ENCODE peak calls at places on chromosomes 4 and X, in seven cellular contexts. Z, U, H, Q, O, I and T are unnamed samples. For H3K4me1, the result is how much of the 10 kb centered on the place peaks cover.

GRCh38 chrX:153653556-153653955 is 6.6 kb downstream of the DUSP9 start:
- DNase-seq in Z (no peak), U (no peak), H (no peak), Q (no peak), O (no peak), I (no peak), T (no peak)

GRCh38 chrX:63434665-63435064 is 83.5 kb upstream of the SPIN4 start:
- DNase-seq in Z (no peak), U (no peak), H (no peak), Q (peak), O (peak), I (no peak), T (no peak)

GRCh38 chr4:108166441-108167315 is 2.1 kb downstream of the LEF1 start:
- DNase-seq in Z (no peak), U (no peak), H (no peak), Q (peak), O (peak), I (peak), T (no peak)

GRCh38 chr4:109410226-109410625 is 23.4 kb upstream of the SEC24B start:
- DNase-seq in Z (no peak), U (no peak), H (no peak), Q (no peak), O (no peak), I (no peak), T (no peak)

GRCh38 chrX:109843963-109844751 is 111.1 kb upstream of the ACSL4 start:
- DNase-seq in Z (no peak), U (no peak), H (no peak), Q (no peak), O (peak), I (no peak), T (no peak)

GRCh38 chrX:9611436-9612145 is 146.7 kb downstream of the TBL1X start:
- DNase-seq in Z (no peak), U (no peak), H (no peak), Q (no peak), O (no peak), I (no peak), T (peak)

GRCh38 chr4:107561481-107561880 is 158.6 kb downstream of the PAPSS1 start:
- DNase-seq in Z (no peak), U (no peak), H (no peak), Q (no peak), O (no peak), I (no peak), T (no peak)

GRCh38 chrX:77431227-77431626 is 16.0 kb upstream of the FGF16 start:
- DNase-seq in Z (no peak), U (no peak), H (no peak), Q (no peak), O (peak), I (no peak), T (no peak)

GRCh38 chrX:113929004-113929403 is 654.9 kb upstream of the HTR2C start:
- DNase-seq in Z (no peak), U (no peak), H (no peak), Q (peak), O (peak), I (peak), T (no peak)

GRCh38 chr4:5711479-5712184 is 631 bp downstream of the EVC start:
- DNase-seq in Z (no peak), U (peak), H (no peak), Q (no peak), O (peak), I (no peak), T (no peak)

GRCh38 chrX:155094468-155095061 is 23.3 kb downstream of the BRCC3 start:
- DNase-seq in Z (no peak), U (no peak), H (no peak), Q (peak), O (peak), I (no peak), T (no peak)

GRCh38 chr4:109574931-109575804 is 15.1 kb downstream of the MCUB start:
- DNase-seq in Z (no peak), U (no peak), H (no peak), Q (no peak), O (no peak), I (no peak), T (no peak)

GRCh38 chr4:36719425-36719824 is 438.0 kb downstream of the DTHD1 start:
- DNase-seq in Z (no peak), U (no peak), H (no peak), Q (no peak), O (no peak), I (no peak), T (no peak)

GRCh38 chr4:141352775-141353544 is 132.3 kb downstream of the ZNF330 start:
- DNase-seq in Z (no peak), U (no peak), H (no peak), Q (no peak), O (no peak), I (no peak), T (no peak)

GRCh38 chr4:182225257-182225852 is 17.8 kb upstream of the TENM3 start:
- DNase-seq in Z (no peak), U (no peak), H (no peak), Q (no peak), O (no peak), I (no peak), T (no peak)

GRCh38 chr4:37533286-37534033 is 152.7 kb downstream of the RELL1 start:
- DNase-seq in Z (no peak), U (no peak), H (no peak), Q (no peak), O (no peak), I (no peak), T (no peak)

GRCh38 chrX:154114652-154115051 is 17.1 kb upstream of the MECP2 start:
- DNase-seq in Z (no peak), U (no peak), H (no peak), Q (no peak), O (no peak), I (no peak), T (no peak)

GRCh38 chr4:86934147-86934771 is 552 bp upstream of the AFF1 start:
- DNase-seq in Z (no peak), U (no peak), H (no peak), Q (no peak), O (no peak), I (no peak), T (no peak)

GRCh38 chrX:121570072-121570841 is 522.8 kb downstream of the GLUD2 start:
- DNase-seq in Z (no peak), U (no peak), H (no peak), Q (no peak), O (peak), I (no peak), T (peak)

GRCh38 chr4:171812377-171813194 is 618 bp upstream of the GALNTL6 start:
- DNase-seq in Z (no peak), U (no peak), H (no peak), Q (peak), O (no peak), I (no peak), T (no peak)

GRCh38 chr4:110630621-110631402 is 7.9 kb upstream of the PITX2 start:
- DNase-seq in Z (no peak), U (no peak), H (no peak), Q (no peak), O (no peak), I (no peak), T (no peak)

GRCh38 chrX:67612231-67612630 is 68.4 kb downstream of the AR start:
- DNase-seq in Z (no peak), U (no peak), H (no peak), Q (no peak), O (no peak), I (no peak), T (no peak)

GRCh38 chr4:41538887-41539498 is 1.0 kb downstream of the LIMCH1 start:
- DNase-seq in Z (no peak), U (no peak), H (peak), Q (no peak), O (no peak), I (no peak), T (no peak)

GRCh38 chrX:41338422-41338821 is 4.5 kb downstream of the DDX3X start:
- DNase-seq in Z (no peak), U (no peak), H (no peak), Q (no peak), O (no peak), I (no peak), T (no peak)

GRCh38 chr4:36677122-36677521 is 395.7 kb downstream of the DTHD1 start:
- DNase-seq in Z (no peak), U (no peak), H (no peak), Q (no peak), O (no peak), I (no peak), T (no peak)

GRCh38 chrX:29662101-29662500 is 553.3 kb upstream of the MAGEB2 start:
- DNase-seq in Z (no peak), U (no peak), H (no peak), Q (peak), O (no peak), I (no peak), T (no peak)

GRCh38 chrX:110167952-110168451 is 149.9 kb downstream of the AMMECR1 start:
- DNase-seq in Z (no peak), U (peak), H (no peak), Q (no peak), O (no peak), I (no peak), T (peak)

DNA sequence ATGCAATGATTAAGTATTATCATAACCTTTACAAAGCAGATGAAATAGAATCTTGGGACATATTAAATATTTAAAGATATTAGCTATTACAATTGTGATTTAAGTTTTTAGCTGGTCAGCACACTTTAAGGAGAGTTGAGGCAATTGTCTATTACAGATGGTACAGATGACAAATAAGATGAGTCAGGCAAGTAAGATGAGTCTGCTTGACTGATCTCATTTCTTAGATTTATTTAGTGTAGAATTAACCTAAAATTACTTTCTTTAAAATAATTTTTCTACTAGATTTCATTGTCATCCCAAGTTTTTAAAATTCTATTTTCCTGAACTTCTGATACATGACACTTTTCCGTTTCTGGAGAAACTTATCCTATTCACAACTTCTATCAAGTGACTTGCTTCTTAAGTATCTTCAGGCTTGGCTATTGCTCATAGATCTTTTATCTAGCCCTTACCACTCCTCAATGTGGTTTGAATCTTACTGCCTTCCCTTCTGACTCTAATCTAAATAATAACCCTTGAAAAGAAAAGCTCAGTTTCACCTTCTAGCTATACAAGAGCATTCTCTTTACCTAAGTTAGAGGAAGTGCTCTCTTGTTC is 32.9 kb downstream of the CXCL1 start:
- DNase-seq in Z (no peak), U (no peak), H (no peak), Q (no peak), O (no peak), I (no peak), T (no peak)
- H3K27ac ChIP-seq in Z (no peak), U (no peak), H (no peak), Q (no peak), O (no peak), I (no peak), T (no peak)

DNA sequence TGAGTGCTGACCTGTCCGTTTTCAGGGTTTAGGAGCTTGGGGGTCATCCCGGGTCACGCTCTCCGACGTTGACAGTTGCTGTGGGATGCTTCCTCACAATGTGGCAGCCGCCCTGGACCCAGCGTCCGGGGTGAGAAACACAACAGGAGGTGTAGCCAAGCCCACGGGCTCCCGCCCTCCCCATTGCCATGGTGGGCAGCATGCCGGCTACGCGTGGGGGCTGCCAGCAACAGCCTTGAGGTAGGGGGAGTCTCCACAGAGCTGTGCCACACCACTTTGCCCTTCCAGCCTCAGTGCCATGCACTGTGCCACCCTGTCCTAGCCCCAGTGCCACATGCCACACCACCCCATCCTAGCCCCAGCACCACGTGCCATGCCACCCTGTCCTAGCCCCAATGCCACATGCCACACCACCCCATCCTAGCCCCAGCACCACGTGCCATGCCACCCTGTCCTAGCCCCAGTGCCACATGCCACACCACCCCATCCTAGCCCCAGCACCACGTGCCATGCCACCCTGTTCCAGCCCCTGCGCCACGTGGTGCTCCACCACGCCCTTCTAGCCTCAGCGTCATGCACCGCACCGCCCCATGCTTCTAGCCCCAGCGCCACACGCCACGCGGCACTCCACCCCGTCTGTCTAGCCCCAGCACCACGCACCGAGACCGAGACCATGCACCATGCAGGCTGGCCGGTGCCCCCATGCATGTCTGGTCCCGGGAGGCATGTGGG is 8.5 kb upstream of the HGFAC start:
- DNase-seq in Z (no peak), U (no peak), H (no peak), Q (no peak), O (no peak), I (no peak), T (no peak)
- H3K4me1 ChIP-seq in Z (under half), U (under half), H (under half), Q (under half), O (under half), I (under half), T (under half)

DNA sequence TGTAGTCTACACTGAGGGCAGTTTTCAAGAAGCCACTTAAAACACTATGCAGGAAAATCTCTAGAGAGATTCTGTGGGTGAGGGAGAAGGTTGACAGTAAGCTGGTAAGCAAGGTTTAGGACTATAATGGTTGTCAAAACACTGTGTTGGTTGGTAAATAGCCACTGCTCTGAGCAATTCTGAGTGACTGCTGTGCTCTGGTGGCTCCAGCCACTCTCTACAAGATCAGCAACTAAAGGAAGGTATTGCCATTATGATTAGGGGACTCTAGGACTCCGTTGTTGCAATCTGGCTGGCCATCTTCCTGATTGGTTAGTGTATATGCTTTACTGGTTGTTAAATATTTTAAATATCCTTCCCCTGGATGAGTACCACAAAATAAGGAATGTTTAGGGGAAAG is 5.5 kb upstream of the FAM47E start:
- DNase-seq in Z (no peak), U (no peak), H (no peak), Q (no peak), O (no peak), I (no peak), T (no peak)
- TF ChIP-seq CTCF in Z (no peak), U (no peak), H (no peak), Q (no peak), O (no peak), I (no peak), T (peak)

DNA sequence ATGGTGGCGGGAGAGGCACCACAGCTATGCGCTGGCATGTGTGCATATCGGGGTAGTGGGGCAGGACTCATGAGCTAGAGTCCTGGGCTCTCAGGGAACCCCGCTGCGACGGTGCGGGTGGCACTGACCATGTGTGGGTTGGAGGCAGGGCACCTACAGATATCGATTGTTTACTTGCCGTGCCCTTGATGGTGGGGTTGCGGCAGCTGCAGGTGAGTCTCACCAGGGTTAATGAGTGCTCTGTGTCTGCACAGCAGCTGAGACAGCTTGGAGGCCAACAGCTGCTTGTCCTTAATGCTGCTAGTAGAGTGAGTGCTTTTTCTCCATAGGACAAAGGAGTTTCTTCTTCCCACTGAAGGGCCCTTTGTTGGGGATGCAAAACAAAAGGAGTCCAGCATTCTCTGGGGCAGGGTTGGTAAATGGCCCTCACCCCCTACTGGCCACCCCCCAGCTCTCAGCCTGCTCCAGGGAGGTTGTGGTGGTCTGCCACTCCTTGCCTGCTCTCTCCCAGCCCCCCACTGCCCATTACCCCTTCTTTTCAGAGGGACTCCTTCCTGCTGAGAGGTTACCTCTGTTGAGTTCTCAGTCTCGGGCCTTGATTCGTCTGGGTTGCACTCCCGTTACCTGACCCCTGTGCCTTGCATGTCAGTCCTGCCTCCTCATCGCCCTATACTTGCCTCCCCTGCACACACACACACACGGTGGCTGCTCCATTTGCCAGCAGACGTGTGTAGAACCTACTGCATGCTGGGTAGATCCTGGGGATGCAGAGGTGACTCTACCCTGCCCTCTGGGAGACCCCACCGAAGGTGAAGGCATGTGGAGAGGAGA is 52.8 kb downstream of the TBC1D14 start:
- DNase-seq in Z (no peak), U (no peak), H (no peak), Q (no peak), O (peak), I (peak), T (no peak)
- H3K27ac ChIP-seq in Z (peak), U (no peak), H (no peak), Q (no peak), O (no peak), I (peak), T (no peak)